ENCODE peak calls at places on chromosome 11, in four cellular contexts. F is HCEC 1CT, N is NCI-H2081, V is substantia nigra. X is an unnamed sample.

GRCh38 chr11:65223031-65223430 is 38.7 kb upstream of the POLA2 start:
- DNase-seq in V (no peak), F (no peak), N (no peak), X (no peak)

GRCh38 chr11:44564198-44564597 is 1.3 kb upstream of the CD82 start:
- DNase-seq in N (peak; percentile 88), V (no peak), F (no peak), X (peak; percentile 19)

GRCh38 chr11:47523491-47524199 is 29.3 kb downstream of the CELF1 start:
- DNase-seq in N (no peak), V (no peak), F (peak; percentile 81), X (peak; percentile 91)

GRCh38 chr11:93648168-93648567 is 13.3 kb upstream of the CEP295 start:
- DNase-seq in V (no peak), N (peak; percentile 57), F (peak; percentile 30), X (peak; percentile 25)

GRCh38 chr11:101442936-101443521 is 140.8 kb downstream of the TRPC6 start:
- DNase-seq in N (no peak), V (no peak), F (no peak), X (no peak)

GRCh38 chr11:57785072-57785471 is 23.5 kb downstream of the CTNND1 start:
- DNase-seq in N (no peak), V (no peak), F (no peak), X (no peak)

GRCh38 chr11:65571940-65572339 is 398 bp upstream of the FAM89B start:
- DNase-seq in F (peak; percentile 33), N (peak; percentile 67), V (no peak), X (peak; percentile 70)

GRCh38 chr11:121067453-121067852 is 33.6 kb upstream of the TECTA start:
- DNase-seq in N (peak; percentile 84), V (no peak), F (no peak), X (no peak)

GRCh38 chr11:99069831-99070444 is 49.2 kb downstream of the CNTN5 start:
- DNase-seq in N (peak; percentile 88), F (peak; percentile 45), V (no peak), X (no peak)

GRCh38 chr11:131867457-131868257 is 497.2 kb downstream of the NTM start:
- DNase-seq in N (peak; percentile 83), V (peak; percentile 36), F (peak; percentile 77), X (peak; percentile 88)

GRCh38 chr11:46347637-46348311 is 511 bp downstream of the DGKZ start:
- DNase-seq in F (no peak), V (no peak), N (no peak), X (no peak)

GRCh38 chr11:58493676-58494075 is 14.2 kb downstream of the OR5B21 start:
- DNase-seq in V (no peak), F (peak; percentile 70), N (no peak), X (no peak)

GRCh38 chr11:18775492-18776292 is 15.9 kb downstream of the PTPN5 start:
- DNase-seq in F (peak; percentile 41), V (no peak), N (peak; percentile 58), X (peak; percentile 85)

GRCh38 chr11:62012451-62013265 is 45.2 kb upstream of the FTH1 start:
- DNase-seq in V (no peak), N (no peak), F (peak; percentile 6), X (no peak)

GRCh38 chr11:57339305-57339704 is 1.2 kb downstream of the P2RX3 start:
- DNase-seq in N (no peak), V (no peak), F (no peak), X (no peak)

GRCh38 chr11:99739464-99740089 is 718.8 kb downstream of the CNTN5 start:
- DNase-seq in V (no peak), F (peak; percentile 31), N (peak; percentile 65), X (peak; percentile 32)

GRCh38 chr11:134120143-134120850 is 51.4 kb downstream of the JAM3 start:
- DNase-seq in F (peak; percentile 77), N (peak; percentile 46), V (peak; percentile 30), X (peak; percentile 63)

GRCh38 chr11:57224537-57224936 is 12.5 kb downstream of the APLNR start:
- DNase-seq in N (no peak), V (no peak), F (peak; percentile 91), X (no peak)

GRCh38 chr11:19891050-19891449 is 178.4 kb downstream of the NAV2 start:
- DNase-seq in N (no peak), V (no peak), F (no peak), X (no peak)

GRCh38 chr11:46057489-46057888 is 63.8 kb downstream of the PHF21A start:
- DNase-seq in V (no peak), F (no peak), N (no peak), X (no peak)

GRCh38 chr11:71332046-71332445 is 79.7 kb upstream of the SHANK2 start:
- DNase-seq in V (no peak), F (no peak), N (no peak), X (no peak)

GRCh38 chr11:116219171-116219635 is 553.6 kb downstream of the BUD13 start:
- DNase-seq in V (no peak), F (no peak), N (peak; percentile 77), X (no peak)

GRCh38 chr11:9176136-9176535 is 84.7 kb upstream of the SCUBE2 start:
- DNase-seq in V (no peak), F (no peak), N (no peak), X (no peak)

GRCh38 chr11:12950681-12951080 is 58.4 kb upstream of the RASSF10 start:
- DNase-seq in N (no peak), F (no peak), V (no peak), X (no peak)

GRCh38 chr11:9990221-9990973 is 303.6 kb downstream of the SBF2 start:
- DNase-seq in N (no peak), F (peak; percentile 33), V (no peak), X (peak; percentile 30)

GRCh38 chr11:120929664-120930154 is 94.2 kb upstream of the TBCEL start:
- DNase-seq in F (peak; percentile 44), N (peak; percentile 38), V (peak; percentile 10), X (peak; percentile 84)

GRCh38 chr11:70544774-70545625 is 146.7 kb downstream of the CTTN start:
- DNase-seq in F (no peak), N (no peak), V (peak; percentile 44), X (no peak)

GRCh38 chr11:133134561-133135173 is 397.6 kb downstream of the OPCML start:
- DNase-seq in V (peak; percentile 14), N (peak; percentile 77), F (no peak), X (peak; percentile 53)

GRCh38 chr11:57345555-57346151 is 7.5 kb downstream of the P2RX3 start:
- DNase-seq in F (peak; percentile 33), N (peak; percentile 75), V (no peak), X (peak; percentile 84)

GRCh38 chr11:76269661-76270322 is 63.5 kb upstream of the WNT11 start:
- DNase-seq in F (no peak), V (no peak), N (no peak), X (no peak)

GRCh38 chr11:76799061-76799804 is 16.1 kb downstream of the TSKU start:
- DNase-seq in N (peak; percentile 76), F (peak; percentile 60), V (peak; percentile 50), X (peak; percentile 82)

GRCh38 chr11:34387653-34388052 is 29.8 kb upstream of the ABTB2 start:
- DNase-seq in N (no peak), F (no peak), V (no peak), X (no peak)

GRCh38 chr11:36702330-36703054 is 104.5 kb upstream of the RAG2 start:
- DNase-seq in V (no peak), F (peak; percentile 41), N (peak; percentile 69), X (peak; percentile 80)

GRCh38 chr11:72965672-72966071 is 151.5 kb downstream of the ATG16L2 start:
- DNase-seq in F (no peak), V (no peak), N (no peak), X (peak; percentile 79)

GRCh38 chr11:14565845-14566244 is 45.7 kb upstream of the PSMA1 start:
- DNase-seq in V (no peak), N (no peak), F (no peak), X (no peak)

GRCh38 chr11:62889484-62890437 is 9.1 kb downstream of the SLC3A2 start:
- DNase-seq in N (no peak), V (no peak), F (peak; percentile 55), X (peak; percentile 84)

GRCh38 chr11:28529046-28529445 is 420.9 kb downstream of the METTL15 start:
- DNase-seq in F (no peak), V (no peak), N (no peak), X (no peak)

X was measured in dermis blood vessel endothelial cell.